ENCODE peak calls at places on chromosome 20, in four cellular contexts. One of them, this sample, is unnamed.

GRCh38 chr20:60365063-60365640 is 406.9 kb downstream of the CDH26 start:
- DNase-seq in tibial artery: no peak
- DNase-seq in PC-3: no peak
- DNase-seq in brain microvascular endothelial cell: no peak
- DNase-seq in this sample: no peak

GRCh38 chr20:48743807-48744206 is 84.0 kb downstream of the PREX1 start:
- DNase-seq in brain microvascular endothelial cell: no peak
- DNase-seq in tibial artery: no peak
- DNase-seq in PC-3: no peak
- DNase-seq in this sample: no peak

GRCh38 chr20:33575302-33575701 is 85.4 kb downstream of the CBFA2T2 start:
- DNase-seq in PC-3: no peak
- DNase-seq in brain microvascular endothelial cell: no peak
- DNase-seq in tibial artery: no peak
- DNase-seq in this sample: no peak

GRCh38 chr20:45963059-45964011 is 8.7 kb downstream of the ZNF335 start:
- DNase-seq in brain microvascular endothelial cell: peak
- DNase-seq in tibial artery: peak
- DNase-seq in PC-3: peak
- DNase-seq in this sample: no peak

GRCh38 chr20:57651977-57652864 is 32.0 kb upstream of the ZBP1 start:
- DNase-seq in tibial artery: no peak
- DNase-seq in brain microvascular endothelial cell: no peak
- DNase-seq in PC-3: no peak
- DNase-seq in this sample: no peak

GRCh38 chr20:58839474-58839874 is 11.2 kb downstream of the GNAS-AS1 start:
- DNase-seq in tibial artery: no peak
- DNase-seq in brain microvascular endothelial cell: no peak
- DNase-seq in PC-3: peak
- DNase-seq in this sample: no peak

GRCh38 chr20:37777556-37777955 is 83.7 kb downstream of the CTNNBL1 start:
- DNase-seq in tibial artery: no peak
- DNase-seq in PC-3: no peak
- DNase-seq in brain microvascular endothelial cell: no peak
- DNase-seq in this sample: no peak

GRCh38 chr20:17503501-17504325 is 27.5 kb downstream of the BFSP1 start:
- DNase-seq in tibial artery: no peak
- DNase-seq in brain microvascular endothelial cell: no peak
- DNase-seq in PC-3: no peak
- DNase-seq in this sample: no peak

GRCh38 chr20:57656821-57657536 is 36.8 kb upstream of the ZBP1 start:
- DNase-seq in PC-3: no peak
- DNase-seq in tibial artery: no peak
- DNase-seq in brain microvascular endothelial cell: no peak
- DNase-seq in this sample: no peak

GRCh38 chr20:36465109-36466080 is 75.9 kb upstream of the MYL9 start:
- DNase-seq in brain microvascular endothelial cell: peak
- DNase-seq in PC-3: peak
- DNase-seq in tibial artery: peak
- DNase-seq in this sample: peak

GRCh38 chr20:4434681-4435080 is 287.0 kb upstream of the PRND start:
- DNase-seq in tibial artery: no peak
- DNase-seq in PC-3: no peak
- DNase-seq in brain microvascular endothelial cell: no peak
- DNase-seq in this sample: no peak

GRCh38 chr20:35215066-35215956 is 11.2 kb upstream of the MMP24 start:
- DNase-seq in tibial artery: no peak
- DNase-seq in brain microvascular endothelial cell: no peak
- DNase-seq in PC-3: peak
- DNase-seq in this sample: no peak

GRCh38 chr20:37392441-37393195 is 46.7 kb downstream of the SRC start:
- DNase-seq in PC-3: peak
- DNase-seq in brain microvascular endothelial cell: no peak
- DNase-seq in tibial artery: no peak
- DNase-seq in this sample: no peak

GRCh38 chr20:51342510-51343236 is 199.8 kb downstream of the NFATC2 start:
- DNase-seq in PC-3: no peak
- DNase-seq in brain microvascular endothelial cell: no peak
- DNase-seq in tibial artery: no peak
- DNase-seq in this sample: no peak

GRCh38 chr20:1484438-1485120 is 6.6 kb downstream of the SIRPB2 start:
- DNase-seq in tibial artery: no peak
- DNase-seq in brain microvascular endothelial cell: no peak
- DNase-seq in PC-3: peak
- DNase-seq in this sample: no peak

GRCh38 chr20:25058051-25058796 is at the start of gene ACSS1:
- DNase-seq in brain microvascular endothelial cell: no peak
- DNase-seq in PC-3: peak
- DNase-seq in tibial artery: peak
- DNase-seq in this sample: no peak

GRCh38 chr20:53829706-53830521 is 236.3 kb upstream of the ZNF217 start:
- DNase-seq in PC-3: peak
- DNase-seq in tibial artery: no peak
- DNase-seq in brain microvascular endothelial cell: peak
- DNase-seq in this sample: no peak

GRCh38 chr20:17611540-17612286 is 41.8 kb downstream of the DSTN start:
- DNase-seq in PC-3: peak
- DNase-seq in tibial artery: peak
- DNase-seq in brain microvascular endothelial cell: no peak
- DNase-seq in this sample: no peak

This sample was measured in smooth muscle cell of the brain vasculature.